ENCODE peak calls at places on chromosome 9, in nine cellular contexts. S is activated T-helper 1 cell treated with anti-CD3 and anti-CD28 coated beads, Interleukin-2, amount 50 U/mL, for 16 hours; Q is DMS53; N is progenitor cell of endocrine pancreas; L is esophagus squamous epithelium; Y is HuH-7; C is brain microvascular endothelial cell; B is type B pancreatic cell; Z is stimulated activated CD4-positive, alpha-beta T cell treated with anti-CD3 and anti-CD28 coated beads, TNF-alpha, amount 100 ng/mL, for 4 hours. T is an unnamed sample.

GRCh38 chr9:134099123-134099761 is 31.4 kb upstream of the BRD3 start:
- DNase-seq in N (no peak), Q (peak), Z (peak), C (peak), Y (peak), B (no peak), S (no peak), L (no peak), T (peak)

GRCh38 chr9:72322678-72323077 is 42.3 kb downstream of the ZFAND5 start:
- DNase-seq in Y (no peak), Q (no peak), B (no peak), N (no peak), C (no peak), S (no peak), Z (no peak), L (no peak), T (no peak)

GRCh38 chr9:89635816-89636215 is 31.0 kb downstream of the GADD45G start:
- DNase-seq in Y (no peak), C (no peak), Q (peak), B (no peak), S (no peak), Z (no peak), N (no peak), L (no peak), T (no peak)

GRCh38 chr9:130336885-130337284 is 71.3 kb downstream of the HMCN2 start:
- DNase-seq in Y (no peak), S (no peak), N (no peak), B (no peak), Q (no peak), L (no peak), Z (no peak), C (no peak), T (no peak)

GRCh38 chr9:137237759-137238726 is 3.0 kb upstream of the TUBB4B start:
- DNase-seq in B (no peak), Z (no peak), S (no peak), Y (no peak), N (no peak), C (no peak), Q (peak), L (no peak), T (peak)

GRCh38 chr9:120478208-120478607 is 101.8 kb downstream of the CDK5RAP2 start:
- DNase-seq in Z (no peak), B (no peak), L (no peak), Q (no peak), S (no peak), C (no peak), N (no peak), Y (no peak), T (peak)

GRCh38 chr9:76756273-76756650 is 8.0 kb upstream of the PCA3 start:
- DNase-seq in Y (peak), B (no peak), Q (peak), L (no peak), Z (no peak), S (no peak), N (no peak), C (peak), T (peak)

GRCh38 chr9:127942152-127943010 is 4.7 kb upstream of the DPM2 start:
- DNase-seq in B (no peak), C (peak), Z (no peak), Y (peak), Q (peak), N (peak), S (no peak), L (no peak), T (peak)

GRCh38 chr9:16579872-16580432 is 290.5 kb downstream of the BNC2 start:
- DNase-seq in C (no peak), N (no peak), S (no peak), Q (no peak), Y (no peak), L (no peak), B (no peak), Z (no peak), T (no peak)

GRCh38 chr9:109903515-109904138 is 123.6 kb downstream of the PALM2AKAP2 start:
- DNase-seq in S (no peak), Y (peak), B (no peak), N (peak), L (no peak), Z (peak), Q (peak), C (peak), T (peak)

GRCh38 chr9:4985376-4986266 is 549 bp downstream of the JAK2 start:
- DNase-seq in Q (peak), S (no peak), L (no peak), C (peak), Y (peak), Z (no peak), N (no peak), B (no peak), T (no peak)

GRCh38 chr9:136826188-136826541 is 16.1 kb upstream of the AJM1 start:
- DNase-seq in S (no peak), Y (no peak), Q (no peak), B (no peak), L (no peak), Z (no peak), N (no peak), C (no peak), T (no peak)

GRCh38 chr9:131290039-131290766 is 680 bp downstream of the PLPP7 start:
- DNase-seq in Q (no peak), Y (no peak), L (no peak), Z (no peak), C (no peak), N (no peak), S (no peak), B (no peak), T (no peak)

GRCh38 chr9:110744753-110745522 is 76.3 kb downstream of the MUSK start:
- DNase-seq in Z (no peak), L (no peak), S (no peak), N (no peak), C (peak), Q (peak), B (no peak), Y (no peak), T (no peak)

GRCh38 chr9:137234055-137234697 is 3.5 kb downstream of the SLC34A3 start:
- DNase-seq in B (no peak), L (no peak), Z (no peak), Y (no peak), S (no peak), C (no peak), Q (peak), N (no peak), T (no peak)

GRCh38 chr9:26310294-26310693 is 582.3 kb downstream of the CAAP1 start:
- DNase-seq in Z (no peak), S (no peak), Y (no peak), N (no peak), L (no peak), B (no peak), Q (no peak), C (no peak), T (no peak)

GRCh38 chr9:131618071-131618479 is 72.8 kb downstream of the PRRT1B start:
- DNase-seq in C (no peak), S (no peak), B (no peak), Z (no peak), Y (peak), L (no peak), Q (peak), N (no peak), T (no peak)

GRCh38 chr9:37471942-37472679 is 6.9 kb upstream of the ZBTB5 start:
- DNase-seq in C (peak), Q (peak), Z (no peak), B (no peak), N (no peak), Y (peak), L (no peak), S (no peak), T (peak)

GRCh38 chr9:137892424-137893191 is 15.0 kb downstream of the CACNA1B start:
- DNase-seq in B (no peak), S (no peak), Y (no peak), Q (no peak), Z (no peak), C (no peak), L (no peak), N (no peak), T (no peak)

GRCh38 chr9:3939820-3940219 is 360.0 kb downstream of the GLIS3 start:
- DNase-seq in Y (no peak), C (no peak), S (no peak), B (no peak), Z (no peak), N (no peak), Q (no peak), L (no peak), T (no peak)

GRCh38 chr9:112028242-112029221 is 131.9 kb downstream of the UGCG start:
- DNase-seq in N (no peak), S (no peak), B (no peak), Y (no peak), Q (no peak), C (no peak), Z (no peak), L (no peak), T (no peak)

GRCh38 chr9:115143689-115144088 is 25.7 kb upstream of the TNC start:
- DNase-seq in N (no peak), B (no peak), Y (no peak), L (no peak), Q (no peak), Z (no peak), S (no peak), C (no peak), T (no peak)

GRCh38 chr9:136901516-136902258 is 15.4 kb downstream of the TRAF2 start:
- DNase-seq in B (no peak), Y (no peak), S (peak), Z (peak), Q (peak), L (no peak), N (no peak), C (peak), T (peak)

GRCh38 chr9:83231039-83231438 is 168.1 kb upstream of the RASEF start:
- DNase-seq in Z (no peak), Q (peak), Y (no peak), C (no peak), L (no peak), S (no peak), N (no peak), B (no peak), T (no peak)

T was measured in T47D.